ENCODE peak calls at places on chromosomes 5 and 9, in five cellular contexts. Q, U, T, I and K are unnamed samples.

GRCh38 chr9:93962561-93963440 is 7.6 kb upstream of the BARX1 start:
- DNase-seq in Q (peak), I (peak), U (peak), T (peak), K (peak)

GRCh38 chr9:86355814-86356213 is 1.6 kb upstream of the TUT7 start:
- DNase-seq in Q (no peak), I (no peak), T (no peak), U (no peak), K (no peak)

GRCh38 chr9:8401961-8402701 is 602.6 kb upstream of the DMAC1 start:
- DNase-seq in I (no peak), Q (no peak), T (no peak), U (no peak), K (no peak)

GRCh38 chr5:62030326-62030725 is 275.7 kb upstream of the KIF2A start:
- DNase-seq in U (no peak), Q (no peak), I (no peak), T (no peak), K (no peak)

GRCh38 chr9:124008855-124009834 is 2.4 kb upstream of the LHX2 start:
- DNase-seq in I (no peak), Q (no peak), U (peak), T (no peak), K (no peak)

GRCh38 chr5:169067641-169068316 is 233.2 kb downstream of the SLIT3 start:
- DNase-seq in T (no peak), U (no peak), I (no peak), Q (no peak), K (no peak)

GRCh38 chr9:35811364-35812024 is 568 bp downstream of the SPAG8 start:
- DNase-seq in U (no peak), Q (no peak), I (no peak), T (no peak), K (no peak)

GRCh38 chr5:105057001-105057436 is 1494.4 kb upstream of the NUDT12 start:
- DNase-seq in T (no peak), U (no peak), I (no peak), Q (no peak), K (no peak)

GRCh38 chr5:7676455-7676854 is 174.5 kb downstream of the CFAP90 start:
- DNase-seq in Q (no peak), U (no peak), I (no peak), T (no peak), K (no peak)

GRCh38 chr9:38380872-38381534 is 11.5 kb upstream of the ALDH1B1 start:
- DNase-seq in Q (peak), T (no peak), I (no peak), U (peak), K (peak)

GRCh38 chr9:38376266-38376665 is 16.2 kb upstream of the ALDH1B1 start:
- DNase-seq in I (no peak), U (no peak), Q (no peak), T (no peak), K (peak)

GRCh38 chr9:38382141-38382540 is 10.4 kb upstream of the ALDH1B1 start:
- DNase-seq in T (no peak), I (no peak), U (no peak), Q (no peak), K (no peak)

GRCh38 chr9:38375572-38375963 is 16.9 kb upstream of the ALDH1B1 start:
- DNase-seq in T (no peak), I (no peak), Q (no peak), U (no peak), K (no peak)

GRCh38 chr9:38380230-38380871 is 12.2 kb upstream of the ALDH1B1 start:
- DNase-seq in U (no peak), T (no peak), Q (no peak), I (no peak), K (peak)
- TF ChIP-seq TAF1 in U (no peak), T (no peak), Q (no peak), I (no peak), K (no peak)

GRCh38 chr9:38198140-38198539 is 129.1 kb upstream of the SHB start:
- DNase-seq in I (no peak), Q (no peak), T (no peak), U (no peak), K (no peak)
- H3K4me2 ChIP-seq in I (no peak), Q (no peak), T (no peak), U (no peak), K (no peak)

GRCh38 chr9:34664281-34665108 is 2.0 kb upstream of the CCL27 start:
- DNase-seq in Q (peak), I (peak), U (peak), T (no peak), K (peak)
- TF ChIP-seq TAF1 in Q (no peak), I (no peak), U (no peak), T (no peak), K (no peak)

DNA sequence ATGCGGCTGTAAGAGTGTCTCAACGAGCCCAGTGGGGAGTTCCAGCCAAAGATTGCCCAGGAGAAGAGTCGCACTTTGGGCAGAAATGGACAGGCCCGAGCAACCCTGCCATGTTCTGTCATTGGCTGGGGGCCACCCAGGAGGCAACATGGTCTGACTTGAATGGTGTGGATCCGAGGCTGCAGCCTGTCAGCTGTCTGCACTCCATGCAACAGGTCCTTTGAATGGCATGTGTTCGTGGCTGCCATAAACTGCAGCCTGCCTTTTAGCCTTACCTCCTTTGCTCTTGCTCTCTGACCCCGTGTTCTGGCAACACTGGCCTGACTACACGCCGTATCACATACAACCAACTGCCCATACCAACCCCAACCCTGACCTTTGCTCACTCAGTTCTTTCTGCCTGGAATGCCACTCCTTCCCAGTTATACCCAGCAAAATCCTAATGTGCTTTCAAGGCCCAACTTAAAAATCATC is 55.7 kb downstream of the IRF1 start:
- DNase-seq in U (no peak), Q (no peak), T (no peak), I (no peak), K (peak)
- H3K4me2 ChIP-seq in U (no peak), Q (no peak), T (no peak), I (no peak), K (peak)